ENCODE peak calls at places on chromosomes 2 and 18, in eight cellular contexts. G, U, T, N, L, Y, D and M are unnamed samples.
A peak's percentile ranks its signal among the peaks of the same experiment; 100 is the strongest.

GRCh38 chr18:22250591-22250996 is 81.2 kb downstream of the GATA6 start:
- DNase-seq in T (no peak), U (peak; percentile 88), D (no peak), G (no peak), L (peak; percentile 68), N (no peak), Y (no peak), M (peak; percentile 77)

GRCh38 chr2:20448246-20449046 is 1.6 kb downstream of the RHOB start:
- DNase-seq in G (no peak), Y (peak; percentile 25), U (no peak), L (no peak), N (no peak), D (no peak), T (no peak), M (no peak)

GRCh38 chr2:161379740-161380139 is 36.4 kb upstream of the TBR1 start:
- DNase-seq in Y (peak; percentile 33), T (no peak), U (no peak), G (no peak), L (no peak), D (no peak), N (no peak), M (peak; percentile 9)

GRCh38 chr2:72993147-72993546 is 75.8 kb downstream of the EMX1 start:
- DNase-seq in N (peak; percentile 64), G (peak; percentile 49), U (no peak), Y (peak; percentile 23), T (peak; percentile 86), L (no peak), D (peak; percentile 16), M (no peak)

GRCh38 chr2:28748176-28748575 is 3.5 kb upstream of the PPP1CB start:
- DNase-seq in G (no peak), D (no peak), T (no peak), Y (no peak), U (no peak), L (no peak), N (no peak), M (no peak)

GRCh38 chr2:65749549-65749948 is 317.1 kb upstream of the SPRED2 start:
- DNase-seq in T (no peak), Y (no peak), U (peak; percentile 52), N (no peak), G (no peak), D (peak; percentile 92), L (no peak), M (peak; percentile 73)

GRCh38 chr18:13407484-13407883 is 188.9 kb downstream of the LDLRAD4 start:
- DNase-seq in N (no peak), L (no peak), U (no peak), T (no peak), D (no peak), Y (no peak), G (no peak), M (no peak)

GRCh38 chr2:234206738-234207137 is 156.2 kb downstream of the SPP2 start:
- DNase-seq in T (no peak), N (no peak), G (no peak), D (no peak), U (no peak), Y (no peak), L (no peak), M (no peak)

GRCh38 chr18:79642626-79643025 is 37.0 kb upstream of the CTDP1 start:
- DNase-seq in D (no peak), T (no peak), L (no peak), N (no peak), Y (no peak), G (no peak), U (peak; percentile 17), M (no peak)

GRCh38 chr2:15279181-15279876 is 281.8 kb downstream of the NBAS start:
- DNase-seq in Y (no peak), D (no peak), G (no peak), L (no peak), T (no peak), N (no peak), U (no peak), M (no peak)

GRCh38 chr2:217732995-217733394 is 269.8 kb downstream of the TNS1 start:
- DNase-seq in N (no peak), Y (no peak), T (no peak), G (no peak), U (no peak), L (no peak), D (no peak), M (no peak)

GRCh38 chr2:33535409-33535808 is 59.0 kb downstream of the RASGRP3 start:
- DNase-seq in U (no peak), G (no peak), T (no peak), L (no peak), D (no peak), N (no peak), Y (peak; percentile 69), M (no peak)

GRCh38 chr2:190979906-190980629 is 33.9 kb downstream of the STAT1 start:
- DNase-seq in D (peak; percentile 93), N (no peak), U (no peak), L (peak; percentile 49), Y (peak; percentile 80), T (no peak), G (no peak), M (no peak)

GRCh38 chr2:176003958-176004357 is 1.9 kb upstream of the LNPK start:
- DNase-seq in G (no peak), N (no peak), Y (no peak), U (no peak), D (no peak), T (no peak), L (no peak), M (no peak)

GRCh38 chr2:102619414-102620319 is at the start of gene SLC9A2:
- DNase-seq in L (peak; percentile 59), T (peak; percentile 69), Y (no peak), N (peak; percentile 7), G (no peak), D (no peak), U (peak; percentile 40), M (peak; percentile 16)

GRCh38 chr2:151357359-151357758 is at the start of gene TNFAIP6:
- DNase-seq in Y (no peak), T (no peak), U (peak; percentile 87), D (peak; percentile 86), N (no peak), G (no peak), L (no peak), M (no peak)

GRCh38 chr2:129275706-129276105 is 703.8 kb upstream of the RAB6C start:
- DNase-seq in Y (no peak), N (no peak), U (peak; percentile 39), G (no peak), D (no peak), L (no peak), T (no peak), M (no peak)

GRCh38 chr2:150491430-150491829 is 4.0 kb upstream of the RND3 start:
- DNase-seq in D (no peak), Y (no peak), N (no peak), U (no peak), T (no peak), G (no peak), L (no peak), M (no peak)

GRCh38 chr2:231483398-231484329 is 19.4 kb upstream of the NCL start:
- DNase-seq in U (no peak), L (peak; percentile 12), D (no peak), N (no peak), T (no peak), Y (peak; percentile 57), G (peak; percentile 44), M (no peak)

GRCh38 chr2:55914786-55915185 is 8.8 kb downstream of the EFEMP1 start:
- DNase-seq in D (no peak), T (no peak), Y (no peak), U (no peak), N (no peak), G (no peak), L (no peak), M (no peak)
- H3K36me3 ChIP-seq in D (peaks cover 5% of the 10 kb centered on the region), T (no peaks in the 10 kb centered on the region), Y (peaks cover 5% of the 10 kb centered on the region), U (peaks cover 6% of the 10 kb centered on the region), N (no peaks in the 10 kb centered on the region), G (no peaks in the 10 kb centered on the region), L (no peaks in the 10 kb centered on the region), M (peaks cover 7% of the 10 kb centered on the region)

GRCh38 chr2:240817496-240818292 is 2.3 kb downstream of the KIF1A start:
- DNase-seq in T (no peak), U (no peak), N (no peak), D (no peak), Y (no peak), G (no peak), L (no peak), M (no peak)
- H3K27me3 ChIP-seq in T (peaks cover 5% of the 10 kb centered on the region), U (peaks cover 28% of the 10 kb centered on the region), N (no peaks in the 10 kb centered on the region), D (peaks cover 43% of the 10 kb centered on the region), Y (peaks cover 36% of the 10 kb centered on the region), G (peaks cover 12% of the 10 kb centered on the region), L (peaks cover 54% of the 10 kb centered on the region), M (peaks cover 32% of the 10 kb centered on the region)

DNA sequence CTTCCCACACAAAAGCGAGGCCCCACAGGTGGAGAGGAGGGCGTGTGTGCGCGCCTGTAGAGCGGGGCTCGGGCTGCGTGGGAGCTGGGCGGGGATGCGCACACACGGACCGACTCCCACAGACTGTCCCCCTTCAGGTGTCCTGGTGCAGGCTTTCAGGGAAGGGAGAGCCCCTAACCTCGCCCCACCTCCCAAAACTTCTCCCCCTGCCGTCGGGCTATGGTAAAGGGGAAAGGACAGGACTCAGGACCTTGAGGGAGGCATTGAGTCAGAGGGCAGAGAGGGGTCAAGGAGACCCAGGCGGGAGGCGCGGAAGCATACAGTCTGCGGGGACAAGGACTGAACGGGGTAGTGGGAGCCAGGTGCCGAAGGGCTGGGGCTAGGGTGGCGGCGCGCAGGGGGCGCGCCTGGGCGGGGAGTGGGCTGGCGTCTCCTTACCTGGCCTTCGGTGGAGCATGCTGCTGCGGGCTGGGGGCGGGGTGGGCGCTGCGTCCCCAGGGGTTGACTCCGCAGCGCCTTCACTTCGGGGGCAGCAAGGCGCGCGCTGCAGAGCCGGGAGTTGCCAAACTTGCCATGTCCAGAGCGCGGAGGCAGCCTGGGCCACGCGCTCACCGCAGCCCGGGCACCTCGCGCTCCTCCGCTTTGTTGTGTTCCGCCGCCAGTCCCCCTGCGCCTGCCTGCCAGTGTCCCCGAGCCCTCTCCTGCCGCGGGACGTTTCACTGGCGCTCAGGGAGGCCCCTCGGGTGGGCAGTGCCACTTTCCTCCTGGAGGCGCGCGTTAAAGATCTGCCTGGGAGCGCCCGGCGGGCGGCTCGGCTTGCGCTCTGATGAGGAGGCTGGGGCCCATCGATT is 302.0 kb downstream of the NCKAP5 start:
- DNase-seq in D (no peak), U (peak; percentile 33), N (peak; percentile 47), Y (no peak), T (no peak), G (no peak), L (no peak), M (peak; percentile 35)
- H3K4me3 ChIP-seq in D (peak overlapping the region; percentile 62), U (no peak overlapping the region), N (peak overlapping the region; percentile 58), Y (peak overlapping the region; percentile 40), T (no peak overlapping the region), G (no peak overlapping the region), L (peak overlapping the region; percentile 54), M (peak overlapping the region; percentile 49)

GRCh38 chr2:179180242-179180641 is 84.4 kb downstream of the SESTD1 start:
- DNase-seq in D (no peak), L (no peak), U (no peak), T (no peak), Y (no peak), G (no peak), N (no peak), M (no peak)

GRCh38 chr2:179177694-179178093 is 86.9 kb downstream of the SESTD1 start:
- DNase-seq in Y (no peak), D (no peak), N (no peak), G (no peak), U (no peak), T (no peak), L (no peak), M (no peak)

GRCh38 chr2:179179719-179180118 is 84.9 kb downstream of the SESTD1 start:
- DNase-seq in D (no peak), L (no peak), Y (no peak), T (no peak), N (no peak), U (no peak), G (no peak), M (no peak)

GRCh38 chr2:179184610-179185009 is 80.0 kb downstream of the SESTD1 start:
- DNase-seq in D (no peak), U (no peak), T (no peak), L (no peak), Y (no peak), G (no peak), N (no peak), M (no peak)

GRCh38 chr2:179181002-179181401 is 83.6 kb downstream of the SESTD1 start:
- DNase-seq in D (no peak), U (no peak), N (no peak), Y (no peak), T (no peak), L (no peak), G (no peak), M (no peak)
- H3K36me3 ChIP-seq in D (peaks cover 2% of the 10 kb centered on the region), U (peaks cover 1% of the 10 kb centered on the region), N (no peaks in the 10 kb centered on the region), Y (peaks cover 6% of the 10 kb centered on the region), T (no peaks in the 10 kb centered on the region), L (no peaks in the 10 kb centered on the region), G (no peaks in the 10 kb centered on the region), M (no peaks in the 10 kb centered on the region)